ENCODE peak calls at places on chromosomes 16 and 17, in five cellular contexts. Y is HTR-8/SVneo, A is ascending aorta, P is AG20443, S is GM06990. B is an unnamed sample.

GRCh38 chr16:546909-547770 is 13.1 kb upstream of the PRR35 start:
- DNase-seq in A (no peak), P (peak), S (peak), Y (no peak), B (peak)

GRCh38 chr16:66414891-66415290 is 12.2 kb upstream of the BEAN1 start:
- DNase-seq in A (no peak), P (no peak), Y (no peak), S (no peak), B (peak)

GRCh38 chr17:28744104-28744801 is 442 bp downstream of the TRAF4 start:
- DNase-seq in A (no peak), P (peak), Y (peak), S (peak), B (peak)

GRCh38 chr17:74862108-74862901 is 2.6 kb upstream of the GRIN2C start:
- DNase-seq in A (no peak), P (peak), Y (no peak), S (no peak), B (peak)

GRCh38 chr17:35373984-35374765 is 754 bp upstream of the SLFN11 start:
- DNase-seq in A (no peak), S (peak), P (peak), Y (peak), B (peak)

GRCh38 chr17:4739122-4740024 is at the start of the genes CXCL16 and ZMYND15:
- DNase-seq in Y (peak), S (peak), P (peak), A (no peak), B (peak)

GRCh38 chr17:1829579-1830257 is at the start of the genes RPA1 and SMYD4:
- DNase-seq in S (peak), P (peak), Y (peak), A (peak), B (peak)

GRCh38 chr16:52976539-52977167 is 76.0 kb downstream of the CHD9NB start:
- DNase-seq in S (no peak), P (peak), Y (peak), A (no peak), B (peak)

GRCh38 chr17:83098241-83099085 is 19.1 kb downstream of the METRNL start:
- DNase-seq in P (no peak), S (no peak), Y (no peak), A (no peak), B (peak)

GRCh38 chr17:7184091-7184488 is 4.9 kb upstream of the ASGR1 start:
- DNase-seq in Y (no peak), A (no peak), S (no peak), P (no peak), B (no peak)

GRCh38 chr16:77076839-77077238 is 114.2 kb upstream of the MON1B start:
- DNase-seq in Y (no peak), S (no peak), A (no peak), P (no peak), B (no peak)

GRCh38 chr17:40726919-40727318 is 23.4 kb upstream of the KRT24 start:
- DNase-seq in S (no peak), P (no peak), Y (no peak), A (no peak), B (peak)

GRCh38 chr16:85773044-85773443 is 22.1 kb upstream of the C16orf74 start:
- DNase-seq in P (no peak), S (no peak), Y (no peak), A (no peak), B (no peak)

GRCh38 chr17:62134397-62134796 is 69.3 kb upstream of the MED13 start:
- DNase-seq in S (no peak), A (no peak), P (no peak), Y (peak), B (peak)

GRCh38 chr17:70621593-70621992 is 452.3 kb downstream of the KCNJ2 start:
- DNase-seq in Y (no peak), S (no peak), A (no peak), P (no peak), B (peak)

GRCh38 chr16:50279142-50279865 is 13.0 kb downstream of the ADCY7 start:
- DNase-seq in P (no peak), A (peak), Y (no peak), S (peak), B (no peak)

GRCh38 chr16:13333336-13333735 is 431.9 kb downstream of the SHISA9 start:
- DNase-seq in P (no peak), A (no peak), Y (no peak), S (no peak), B (no peak)